ENCODE peak calls at places on chromosomes 3 and 15, in six cellular contexts. One of them, this sample, is unnamed.
A peak's percentile ranks its signal among the peaks of the same experiment; 100 is the strongest.

GRCh38 chr15:57555270-57555669 is 36.4 kb upstream of the MYZAP start:
- DNase-seq in HTR-8/SVneo: no peak
- DNase-seq in posterior vena cava: no peak
- DNase-seq in activated CD8-positive, alpha-beta memory T cell treated with anti-CD3 and anti-CD28 coated beads for 48 hours: no peak
- DNase-seq in esophagus squamous epithelium: no peak
- DNase-seq in kidney: no peak
- DNase-seq in this sample: no peak

GRCh38 chr3:197026481-197026866 is 3.1 kb downstream of the MELTF start:
- DNase-seq in activated CD8-positive, alpha-beta memory T cell treated with anti-CD3 and anti-CD28 coated beads for 48 hours: no peak
- DNase-seq in kidney: no peak
- DNase-seq in HTR-8/SVneo: no peak
- DNase-seq in esophagus squamous epithelium: no peak
- DNase-seq in posterior vena cava: peak; percentile 76
- DNase-seq in this sample: no peak

GRCh38 chr3:5017953-5018531 is 38.8 kb downstream of the BHLHE40 start:
- DNase-seq in esophagus squamous epithelium: no peak
- DNase-seq in kidney: no peak
- DNase-seq in HTR-8/SVneo: no peak
- DNase-seq in posterior vena cava: peak; percentile 94
- DNase-seq in activated CD8-positive, alpha-beta memory T cell treated with anti-CD3 and anti-CD28 coated beads for 48 hours: no peak
- DNase-seq in this sample: no peak

GRCh38 chr3:45055411-45056143 is 29.5 kb downstream of the CLEC3B start:
- DNase-seq in HTR-8/SVneo: no peak
- DNase-seq in esophagus squamous epithelium: no peak
- DNase-seq in activated CD8-positive, alpha-beta memory T cell treated with anti-CD3 and anti-CD28 coated beads for 48 hours: no peak
- DNase-seq in kidney: no peak
- DNase-seq in posterior vena cava: no peak
- DNase-seq in this sample: no peak

GRCh38 chr3:52231502-52232278 is 6.2 kb upstream of the TLR9 start:
- DNase-seq in HTR-8/SVneo: no peak
- DNase-seq in posterior vena cava: peak; percentile 93
- DNase-seq in kidney: no peak
- DNase-seq in esophagus squamous epithelium: no peak
- DNase-seq in activated CD8-positive, alpha-beta memory T cell treated with anti-CD3 and anti-CD28 coated beads for 48 hours: peak; percentile 71
- DNase-seq in this sample: peak; percentile 49

GRCh38 chr3:11434017-11434526 is 161.9 kb downstream of the ATG7 start:
- DNase-seq in HTR-8/SVneo: no peak
- DNase-seq in posterior vena cava: peak; percentile 84
- DNase-seq in esophagus squamous epithelium: no peak
- DNase-seq in activated CD8-positive, alpha-beta memory T cell treated with anti-CD3 and anti-CD28 coated beads for 48 hours: no peak
- DNase-seq in kidney: no peak
- DNase-seq in this sample: no peak

GRCh38 chr3:53842436-53843194 is 3.6 kb downstream of the CHDH start:
- DNase-seq in kidney: peak; percentile 91
- DNase-seq in HTR-8/SVneo: no peak
- DNase-seq in esophagus squamous epithelium: no peak
- DNase-seq in activated CD8-positive, alpha-beta memory T cell treated with anti-CD3 and anti-CD28 coated beads for 48 hours: no peak
- DNase-seq in posterior vena cava: no peak
- DNase-seq in this sample: no peak

GRCh38 chr15:79897701-79898113 is 893 bp upstream of the MTHFS start:
- DNase-seq in esophagus squamous epithelium: no peak
- DNase-seq in posterior vena cava: no peak
- DNase-seq in activated CD8-positive, alpha-beta memory T cell treated with anti-CD3 and anti-CD28 coated beads for 48 hours: no peak
- DNase-seq in HTR-8/SVneo: no peak
- DNase-seq in kidney: no peak
- DNase-seq in this sample: no peak

GRCh38 chr15:52557242-52557641 is 11.6 kb downstream of the ARPP19 start:
- DNase-seq in esophagus squamous epithelium: no peak
- DNase-seq in HTR-8/SVneo: no peak
- DNase-seq in kidney: no peak
- DNase-seq in activated CD8-positive, alpha-beta memory T cell treated with anti-CD3 and anti-CD28 coated beads for 48 hours: no peak
- DNase-seq in posterior vena cava: no peak
- DNase-seq in this sample: no peak

GRCh38 chr3:112365636-112366035 is 32.7 kb downstream of the CD200 start:
- DNase-seq in kidney: no peak
- DNase-seq in activated CD8-positive, alpha-beta memory T cell treated with anti-CD3 and anti-CD28 coated beads for 48 hours: no peak
- DNase-seq in posterior vena cava: no peak
- DNase-seq in esophagus squamous epithelium: no peak
- DNase-seq in HTR-8/SVneo: no peak
- DNase-seq in this sample: no peak

GRCh38 chr15:67026171-67026967 is 39.0 kb upstream of the SMAD3 start:
- DNase-seq in esophagus squamous epithelium: no peak
- DNase-seq in kidney: no peak
- DNase-seq in activated CD8-positive, alpha-beta memory T cell treated with anti-CD3 and anti-CD28 coated beads for 48 hours: no peak
- DNase-seq in HTR-8/SVneo: no peak
- DNase-seq in posterior vena cava: no peak
- DNase-seq in this sample: no peak

GRCh38 chr3:10703875-10704274 is 112.2 kb upstream of the SLC6A11 start:
- DNase-seq in esophagus squamous epithelium: no peak
- DNase-seq in kidney: no peak
- DNase-seq in posterior vena cava: no peak
- DNase-seq in activated CD8-positive, alpha-beta memory T cell treated with anti-CD3 and anti-CD28 coated beads for 48 hours: no peak
- DNase-seq in HTR-8/SVneo: peak; percentile 21
- DNase-seq in this sample: no peak

GRCh38 chr3:13581485-13582365 is 32.8 kb downstream of the FBLN2 start:
- DNase-seq in HTR-8/SVneo: no peak
- DNase-seq in kidney: peak; percentile 39
- DNase-seq in esophagus squamous epithelium: no peak
- DNase-seq in posterior vena cava: peak; percentile 80
- DNase-seq in activated CD8-positive, alpha-beta memory T cell treated with anti-CD3 and anti-CD28 coated beads for 48 hours: no peak
- DNase-seq in this sample: no peak

GRCh38 chr3:189771842-189772494 is 140.8 kb downstream of the TP63 start:
- DNase-seq in posterior vena cava: no peak
- DNase-seq in kidney: no peak
- DNase-seq in activated CD8-positive, alpha-beta memory T cell treated with anti-CD3 and anti-CD28 coated beads for 48 hours: no peak
- DNase-seq in HTR-8/SVneo: no peak
- DNase-seq in esophagus squamous epithelium: no peak
- DNase-seq in this sample: no peak

GRCh38 chr3:188309437-188310269 is 155.7 kb downstream of the LPP start:
- DNase-seq in kidney: no peak
- DNase-seq in esophagus squamous epithelium: no peak
- DNase-seq in posterior vena cava: no peak
- DNase-seq in HTR-8/SVneo: no peak
- DNase-seq in activated CD8-positive, alpha-beta memory T cell treated with anti-CD3 and anti-CD28 coated beads for 48 hours: no peak
- DNase-seq in this sample: no peak

GRCh38 chr3:16124636-16125035 is 49.8 kb upstream of the GALNT15 start:
- DNase-seq in activated CD8-positive, alpha-beta memory T cell treated with anti-CD3 and anti-CD28 coated beads for 48 hours: no peak
- DNase-seq in HTR-8/SVneo: peak; percentile 36
- DNase-seq in esophagus squamous epithelium: no peak
- DNase-seq in kidney: no peak
- DNase-seq in posterior vena cava: no peak
- DNase-seq in this sample: no peak

GRCh38 chr3:126103121-126104027 is 19.4 kb upstream of the SLC41A3 start:
- DNase-seq in kidney: no peak
- DNase-seq in esophagus squamous epithelium: no peak
- DNase-seq in HTR-8/SVneo: no peak
- DNase-seq in posterior vena cava: peak; percentile 64
- DNase-seq in activated CD8-positive, alpha-beta memory T cell treated with anti-CD3 and anti-CD28 coated beads for 48 hours: no peak
- DNase-seq in this sample: no peak

GRCh38 chr15:80825361-80826030 is 46.3 kb downstream of the CEMIP start:
- DNase-seq in HTR-8/SVneo: no peak
- DNase-seq in activated CD8-positive, alpha-beta memory T cell treated with anti-CD3 and anti-CD28 coated beads for 48 hours: no peak
- DNase-seq in esophagus squamous epithelium: no peak
- DNase-seq in posterior vena cava: no peak
- DNase-seq in kidney: no peak
- DNase-seq in this sample: no peak

GRCh38 chr3:45148921-45149320 is 2.7 kb upstream of the CDCP1 start:
- DNase-seq in HTR-8/SVneo: no peak
- DNase-seq in posterior vena cava: no peak
- DNase-seq in activated CD8-positive, alpha-beta memory T cell treated with anti-CD3 and anti-CD28 coated beads for 48 hours: no peak
- DNase-seq in kidney: no peak
- DNase-seq in esophagus squamous epithelium: no peak
- DNase-seq in this sample: no peak

GRCh38 chr3:67875858-67876257 is 221.4 kb upstream of the SUCLG2 start:
- DNase-seq in posterior vena cava: no peak
- DNase-seq in kidney: no peak
- DNase-seq in HTR-8/SVneo: no peak
- DNase-seq in activated CD8-positive, alpha-beta memory T cell treated with anti-CD3 and anti-CD28 coated beads for 48 hours: no peak
- DNase-seq in esophagus squamous epithelium: no peak
- DNase-seq in this sample: no peak

GRCh38 chr15:101528108-101528916 is 38.8 kb upstream of the PCSK6 start:
- DNase-seq in HTR-8/SVneo: no peak
- DNase-seq in kidney: peak; percentile 83
- DNase-seq in activated CD8-positive, alpha-beta memory T cell treated with anti-CD3 and anti-CD28 coated beads for 48 hours: no peak
- DNase-seq in esophagus squamous epithelium: no peak
- DNase-seq in posterior vena cava: no peak
- DNase-seq in this sample: no peak

GRCh38 chr15:65766422-65767263 is 25.4 kb downstream of the DENND4A start:
- DNase-seq in activated CD8-positive, alpha-beta memory T cell treated with anti-CD3 and anti-CD28 coated beads for 48 hours: no peak
- DNase-seq in posterior vena cava: no peak
- DNase-seq in esophagus squamous epithelium: no peak
- DNase-seq in kidney: no peak
- DNase-seq in HTR-8/SVneo: no peak
- DNase-seq in this sample: no peak

GRCh38 chr3:37905987-37906674 is 44.5 kb downstream of the CTDSPL start:
- DNase-seq in activated CD8-positive, alpha-beta memory T cell treated with anti-CD3 and anti-CD28 coated beads for 48 hours: no peak
- DNase-seq in posterior vena cava: no peak
- DNase-seq in HTR-8/SVneo: no peak
- DNase-seq in esophagus squamous epithelium: no peak
- DNase-seq in kidney: no peak
- DNase-seq in this sample: no peak

GRCh38 chr15:74399100-74399499 is 31.7 kb upstream of the CYP11A1 start:
- DNase-seq in kidney: no peak
- DNase-seq in esophagus squamous epithelium: no peak
- DNase-seq in activated CD8-positive, alpha-beta memory T cell treated with anti-CD3 and anti-CD28 coated beads for 48 hours: no peak
- DNase-seq in HTR-8/SVneo: no peak
- DNase-seq in posterior vena cava: no peak
- DNase-seq in this sample: no peak

GRCh38 chr3:43691120-43692002 is 623 bp downstream of the ABHD5 start:
- DNase-seq in esophagus squamous epithelium: no peak
- DNase-seq in activated CD8-positive, alpha-beta memory T cell treated with anti-CD3 and anti-CD28 coated beads for 48 hours: peak; percentile 22
- DNase-seq in HTR-8/SVneo: peak; percentile 45
- DNase-seq in posterior vena cava: peak; percentile 88
- DNase-seq in kidney: peak; percentile 93
- DNase-seq in this sample: peak; percentile 51

GRCh38 chr3:24042174-24042878 is 97.2 kb downstream of the NR1D2 start:
- DNase-seq in posterior vena cava: no peak
- DNase-seq in HTR-8/SVneo: no peak
- DNase-seq in activated CD8-positive, alpha-beta memory T cell treated with anti-CD3 and anti-CD28 coated beads for 48 hours: no peak
- DNase-seq in esophagus squamous epithelium: no peak
- DNase-seq in kidney: no peak
- DNase-seq in this sample: no peak

GRCh38 chr15:85289677-85290365 is 90.6 kb upstream of the AKAP13 start:
- DNase-seq in posterior vena cava: no peak
- DNase-seq in HTR-8/SVneo: peak; percentile 67
- DNase-seq in esophagus squamous epithelium: no peak
- DNase-seq in kidney: no peak
- DNase-seq in activated CD8-positive, alpha-beta memory T cell treated with anti-CD3 and anti-CD28 coated beads for 48 hours: no peak
- DNase-seq in this sample: no peak

GRCh38 chr3:46867550-46867898 is 4.3 kb upstream of the MYL3 start:
- DNase-seq in esophagus squamous epithelium: no peak
- DNase-seq in HTR-8/SVneo: no peak
- DNase-seq in activated CD8-positive, alpha-beta memory T cell treated with anti-CD3 and anti-CD28 coated beads for 48 hours: no peak
- DNase-seq in posterior vena cava: peak; percentile 94
- DNase-seq in kidney: peak; percentile 96
- DNase-seq in this sample: no peak

GRCh38 chr3:134753999-134754742 is 40.9 kb upstream of the EPHB1 start:
- DNase-seq in activated CD8-positive, alpha-beta memory T cell treated with anti-CD3 and anti-CD28 coated beads for 48 hours: no peak
- DNase-seq in kidney: no peak
- DNase-seq in posterior vena cava: no peak
- DNase-seq in esophagus squamous epithelium: no peak
- DNase-seq in HTR-8/SVneo: no peak
- DNase-seq in this sample: no peak

GRCh38 chr3:149575213-149575961 is 82.4 kb downstream of the WWTR1 start:
- DNase-seq in HTR-8/SVneo: no peak
- DNase-seq in kidney: no peak
- DNase-seq in activated CD8-positive, alpha-beta memory T cell treated with anti-CD3 and anti-CD28 coated beads for 48 hours: no peak
- DNase-seq in posterior vena cava: no peak
- DNase-seq in esophagus squamous epithelium: no peak
- DNase-seq in this sample: no peak

GRCh38 chr3:27025718-27026117 is 343.5 kb downstream of the NEK10 start:
- DNase-seq in HTR-8/SVneo: no peak
- DNase-seq in posterior vena cava: no peak
- DNase-seq in esophagus squamous epithelium: no peak
- DNase-seq in activated CD8-positive, alpha-beta memory T cell treated with anti-CD3 and anti-CD28 coated beads for 48 hours: no peak
- DNase-seq in kidney: no peak
- DNase-seq in this sample: no peak

GRCh38 chr3:43742935-43743334 is 52.2 kb downstream of the ABHD5 start:
- DNase-seq in activated CD8-positive, alpha-beta memory T cell treated with anti-CD3 and anti-CD28 coated beads for 48 hours: no peak
- DNase-seq in HTR-8/SVneo: no peak
- DNase-seq in posterior vena cava: no peak
- DNase-seq in esophagus squamous epithelium: no peak
- DNase-seq in kidney: no peak
- DNase-seq in this sample: no peak

GRCh38 chr3:15292765-15293522 is 39.4 kb downstream of the SH3BP5 start:
- DNase-seq in kidney: peak; percentile 92
- DNase-seq in esophagus squamous epithelium: no peak
- DNase-seq in activated CD8-positive, alpha-beta memory T cell treated with anti-CD3 and anti-CD28 coated beads for 48 hours: no peak
- DNase-seq in posterior vena cava: peak; percentile 94
- DNase-seq in HTR-8/SVneo: no peak
- DNase-seq in this sample: no peak

GRCh38 chr3:87336761-87337160 is 60.4 kb upstream of the POU1F1 start:
- DNase-seq in kidney: no peak
- DNase-seq in esophagus squamous epithelium: no peak
- DNase-seq in activated CD8-positive, alpha-beta memory T cell treated with anti-CD3 and anti-CD28 coated beads for 48 hours: no peak
- DNase-seq in posterior vena cava: no peak
- DNase-seq in HTR-8/SVneo: no peak
- DNase-seq in this sample: no peak

This sample was measured in omental fat pad.